ENCODE peak calls at places on chromosomes 11 and 22, in ten cellular contexts. One of them, this sample, is unnamed.

GRCh38 chr11:67416416-67417335 is 1.2 kb downstream of the CARNS1 start:
- DNase-seq in CD8-positive, alpha-beta memory T cell: peak; percentile 90
- DNase-seq in progenitor cell of endocrine pancreas: no peak
- DNase-seq in GM04503: no peak
- DNase-seq in GM13977: no peak
- DNase-seq in M059J: peak; percentile 40
- DNase-seq in central memory CD4-positive, alpha-beta T cell: peak; percentile 88
- DNase-seq in sigmoid colon: no peak
- DNase-seq in T1000: no peak
- DNase-seq in naive thymus-derived CD8-positive, alpha-beta T cell: peak; percentile 88
- DNase-seq in this sample: peak; percentile 62

GRCh38 chr11:34916810-34917780 is 677 bp downstream of the PDHX start:
- DNase-seq in CD8-positive, alpha-beta memory T cell: no peak
- DNase-seq in progenitor cell of endocrine pancreas: no peak
- DNase-seq in GM04503: no peak
- DNase-seq in GM13977: peak; percentile 10
- DNase-seq in M059J: peak; percentile 27
- DNase-seq in central memory CD4-positive, alpha-beta T cell: no peak
- DNase-seq in sigmoid colon: no peak
- DNase-seq in T1000: no peak
- DNase-seq in naive thymus-derived CD8-positive, alpha-beta T cell: no peak
- DNase-seq in this sample: no peak

GRCh38 chr11:121508449-121508848 is 55.7 kb upstream of the SORL1-AS1 start:
- DNase-seq in CD8-positive, alpha-beta memory T cell: no peak
- DNase-seq in progenitor cell of endocrine pancreas: no peak
- DNase-seq in GM04503: no peak
- DNase-seq in GM13977: no peak
- DNase-seq in M059J: no peak
- DNase-seq in central memory CD4-positive, alpha-beta T cell: no peak
- DNase-seq in sigmoid colon: no peak
- DNase-seq in T1000: no peak
- DNase-seq in naive thymus-derived CD8-positive, alpha-beta T cell: no peak
- DNase-seq in this sample: no peak

GRCh38 chr22:19807161-19807913 is 46.8 kb downstream of the TBX1 start:
- DNase-seq in CD8-positive, alpha-beta memory T cell: no peak
- DNase-seq in progenitor cell of endocrine pancreas: no peak
- DNase-seq in GM04503: no peak
- DNase-seq in GM13977: no peak
- DNase-seq in M059J: no peak
- DNase-seq in central memory CD4-positive, alpha-beta T cell: no peak
- DNase-seq in sigmoid colon: peak; percentile 54
- DNase-seq in T1000: no peak
- DNase-seq in naive thymus-derived CD8-positive, alpha-beta T cell: no peak
- DNase-seq in this sample: no peak

GRCh38 chr11:69113646-69114340 is 41.9 kb upstream of the SMIM38 start:
- DNase-seq in CD8-positive, alpha-beta memory T cell: no peak
- DNase-seq in progenitor cell of endocrine pancreas: no peak
- DNase-seq in GM04503: no peak
- DNase-seq in GM13977: no peak
- DNase-seq in M059J: no peak
- DNase-seq in central memory CD4-positive, alpha-beta T cell: no peak
- DNase-seq in sigmoid colon: no peak
- DNase-seq in T1000: no peak
- DNase-seq in naive thymus-derived CD8-positive, alpha-beta T cell: no peak
- DNase-seq in this sample: no peak

GRCh38 chr22:26553056-26553752 is 36.7 kb downstream of the TPST2 start:
- DNase-seq in CD8-positive, alpha-beta memory T cell: no peak
- DNase-seq in progenitor cell of endocrine pancreas: no peak
- DNase-seq in GM04503: peak; percentile 69
- DNase-seq in GM13977: no peak
- DNase-seq in M059J: peak; percentile 86
- DNase-seq in central memory CD4-positive, alpha-beta T cell: no peak
- DNase-seq in sigmoid colon: no peak
- DNase-seq in T1000: no peak
- DNase-seq in naive thymus-derived CD8-positive, alpha-beta T cell: no peak
- DNase-seq in this sample: no peak

GRCh38 chr11:29119116-29119515 is 897.7 kb downstream of the KCNA4 start:
- DNase-seq in CD8-positive, alpha-beta memory T cell: no peak
- DNase-seq in progenitor cell of endocrine pancreas: no peak
- DNase-seq in GM04503: no peak
- DNase-seq in GM13977: no peak
- DNase-seq in M059J: peak; percentile 19
- DNase-seq in central memory CD4-positive, alpha-beta T cell: no peak
- DNase-seq in sigmoid colon: no peak
- DNase-seq in T1000: no peak
- DNase-seq in naive thymus-derived CD8-positive, alpha-beta T cell: no peak
- DNase-seq in this sample: no peak

GRCh38 chr22:49983148-49984042 is 22.8 kb downstream of the PIM3 start:
- DNase-seq in CD8-positive, alpha-beta memory T cell: no peak
- DNase-seq in progenitor cell of endocrine pancreas: peak; percentile 19
- DNase-seq in GM04503: no peak
- DNase-seq in GM13977: no peak
- DNase-seq in M059J: no peak
- DNase-seq in central memory CD4-positive, alpha-beta T cell: no peak
- DNase-seq in sigmoid colon: no peak
- DNase-seq in T1000: no peak
- DNase-seq in naive thymus-derived CD8-positive, alpha-beta T cell: peak; percentile 44
- DNase-seq in this sample: no peak